ENCODE peak calls at places on chromosomes 7 and 10, in seven cellular contexts. Y, W, D, S, K, C and X are unnamed samples.

GRCh38 chr10:126037946-126038345 is 141.6 kb downstream of the FANK1 start:
- DNase-seq in Y (no peak), W (no peak), D (no peak), S (no peak), K (no peak), C (no peak), X (no peak)

GRCh38 chr10:74585231-74586087 is 240.9 kb upstream of the KAT6B start:
- DNase-seq in Y (no peak), W (no peak), D (no peak), S (no peak), K (no peak), C (peak), X (peak)

GRCh38 chr10:58740620-58741369 is 228.1 kb downstream of the BICC1 start:
- DNase-seq in Y (no peak), W (no peak), D (no peak), S (no peak), K (no peak), C (no peak), X (no peak)

GRCh38 chr7:44849277-44850210 is 1.7 kb upstream of the H2AZ2 start:
- DNase-seq in Y (no peak), W (no peak), D (no peak), S (no peak), K (no peak), C (no peak), X (no peak)

GRCh38 chr10:132170561-132171361 is 16.0 kb upstream of the DPYSL4 start:
- DNase-seq in Y (no peak), W (no peak), D (peak), S (no peak), K (peak), C (no peak), X (no peak)

GRCh38 chr7:85078181-85078580 is 108.7 kb downstream of the SEMA3D start:
- DNase-seq in Y (no peak), W (no peak), D (no peak), S (no peak), K (no peak), C (no peak), X (no peak)

GRCh38 chr7:2082357-2083038 is 150.2 kb downstream of the MAD1L1 start:
- DNase-seq in Y (peak), W (no peak), D (no peak), S (no peak), K (no peak), C (peak), X (no peak)

GRCh38 chr7:15389073-15389472 is 172.7 kb downstream of the AGMO start:
- DNase-seq in Y (no peak), W (no peak), D (no peak), S (no peak), K (no peak), C (no peak), X (no peak)

GRCh38 chr7:28466341-28466740 is 54.0 kb downstream of the CREB5 start:
- DNase-seq in Y (no peak), W (no peak), D (no peak), S (no peak), K (no peak), C (no peak), X (no peak)

GRCh38 chr7:33477719-33478480 is 348.5 kb downstream of the BBS9 start:
- DNase-seq in Y (no peak), W (no peak), D (no peak), S (no peak), K (no peak), C (no peak), X (no peak)

GRCh38 chr7:117480978-117481377 is 1.2 kb downstream of the CFTR start:
- DNase-seq in Y (no peak), W (no peak), D (no peak), S (no peak), K (no peak), C (no peak), X (no peak)

GRCh38 chr10:78648256-78648860 is 420.4 kb upstream of the ZMIZ1 start:
- DNase-seq in Y (no peak), W (no peak), D (no peak), S (no peak), K (no peak), C (no peak), X (no peak)

GRCh38 chr10:7260412-7260900 is 150.4 kb downstream of the SFMBT2 start:
- DNase-seq in Y (peak), W (peak), D (no peak), S (peak), K (peak), C (peak), X (peak)

GRCh38 chr10:61836233-61836887 is 65.1 kb upstream of the ARID5B start:
- DNase-seq in Y (no peak), W (no peak), D (no peak), S (no peak), K (no peak), C (no peak), X (no peak)

GRCh38 chr7:14834456-14834855 is 68.1 kb downstream of the DGKB start:
- DNase-seq in Y (no peak), W (no peak), D (no peak), S (no peak), K (peak), C (no peak), X (no peak)

GRCh38 chr10:47349516-47349915 is 1.4 kb downstream of the RBP3 start:
- DNase-seq in Y (no peak), W (no peak), D (no peak), S (no peak), K (no peak), C (no peak), X (no peak)

GRCh38 chr10:109946680-109947446 is 23.6 kb upstream of the XPNPEP1 start:
- DNase-seq in Y (no peak), W (no peak), D (no peak), S (no peak), K (no peak), C (no peak), X (no peak)
- TF ChIP-seq POLR2A in Y (no peak), W (no peak), D (no peak), S (no peak), K (no peak), C (no peak), X (no peak)

DNA sequence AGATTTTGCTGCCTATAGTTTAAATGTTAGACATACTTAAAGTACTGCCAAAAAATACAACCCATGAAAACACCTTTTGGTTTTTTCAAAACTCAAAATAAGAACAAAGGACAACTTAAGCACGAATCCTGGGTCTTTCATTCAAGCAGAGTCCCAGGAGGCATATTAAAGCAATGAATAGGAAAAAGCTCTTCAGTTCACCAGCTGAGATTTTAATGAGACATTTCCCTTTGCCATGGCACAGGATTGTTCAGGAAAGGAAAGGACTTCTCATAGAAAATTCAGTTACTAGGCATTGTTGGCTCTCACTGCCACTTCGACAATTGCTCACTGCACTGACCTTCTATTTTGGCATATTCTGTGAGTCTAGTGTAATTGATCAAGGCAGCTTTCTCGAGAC is 133.5 kb upstream of the FEZF1 start:
- DNase-seq in Y (no peak), W (no peak), D (no peak), S (no peak), K (no peak), C (no peak), X (no peak)
- H3K4me3 ChIP-seq in Y (no peak), W (no peak), D (no peak), S (no peak), K (no peak), C (no peak), X (no peak)

DNA sequence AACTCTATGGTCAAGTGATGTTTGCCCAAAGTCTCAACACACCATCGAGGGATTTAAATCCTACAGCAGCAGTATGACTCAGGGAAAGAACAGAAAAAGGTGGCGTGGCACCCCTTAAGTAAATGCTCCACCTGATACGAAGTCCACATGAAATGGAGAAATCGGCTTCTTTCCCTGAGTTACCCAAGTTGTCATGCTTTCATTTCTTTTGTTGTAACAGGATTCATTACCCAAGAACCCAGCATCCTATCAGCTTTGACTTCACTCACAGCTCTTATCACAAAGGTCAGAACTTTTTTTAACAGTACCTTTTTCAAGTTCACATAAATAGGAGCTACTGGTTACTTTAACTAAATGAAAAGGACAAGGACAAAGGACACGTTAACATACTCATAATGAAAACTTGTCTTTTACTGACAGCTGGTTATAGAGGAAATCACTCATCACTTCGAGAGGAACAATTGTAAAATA is 219.8 kb upstream of the FRMD4A start:
- DNase-seq in Y (no peak), W (peak), D (no peak), S (no peak), K (no peak), C (no peak), X (no peak)
- H3K27ac ChIP-seq in Y (no peak), W (peak), D (peak), S (no peak), K (no peak), C (peak), X (no peak)

GRCh38 chr10:124696446-124697392 is 47.5 kb downstream of the FAM53B start:
- DNase-seq in Y (no peak), W (no peak), D (no peak), S (no peak), K (peak), C (no peak), X (no peak)
- TF ChIP-seq POLR2A in Y (no peak), W (no peak), D (no peak), S (no peak), K (no peak), C (no peak), X (no peak)

GRCh38 chr7:115694424-115694823 is 336.1 kb downstream of the TFEC start:
- DNase-seq in Y (no peak), W (no peak), D (no peak), S (no peak), K (no peak), C (no peak), X (no peak)
- H3K4me3 ChIP-seq in Y (no peak), W (no peak), D (no peak), S (no peak), K (no peak), C (no peak), X (no peak)

GRCh38 chr10:124630551-124630950 is 113.6 kb downstream of the FAM53B start:
- DNase-seq in Y (no peak), W (no peak), D (no peak), S (no peak), K (no peak), C (no peak), X (no peak)
- H3K27ac ChIP-seq in Y (no peak), W (no peak), D (no peak), S (no peak), K (peak), C (no peak), X (no peak)

GRCh38 chr7:35676211-35676610 is 18.7 kb downstream of the HERPUD2 start:
- DNase-seq in Y (no peak), W (no peak), D (no peak), S (no peak), K (no peak), C (no peak), X (no peak)
- TF ChIP-seq POLR2A in Y (no peak), W (no peak), D (no peak), S (no peak), K (no peak), C (no peak), X (no peak)

GRCh38 chr7:76281006-76281705 is 21.3 kb upstream of the HSPB1 start:
- DNase-seq in Y (no peak), W (no peak), D (no peak), S (no peak), K (no peak), C (peak), X (no peak)

GRCh38 chr7:76285604-76286374 is 16.7 kb upstream of the HSPB1 start:
- DNase-seq in Y (no peak), W (no peak), D (no peak), S (no peak), K (no peak), C (no peak), X (no peak)

GRCh38 chr7:76282344-76283253 is 19.9 kb upstream of the HSPB1 start:
- DNase-seq in Y (peak), W (no peak), D (no peak), S (no peak), K (peak), C (peak), X (peak)

GRCh38 chr7:76281706-76282343 is 20.6 kb upstream of the HSPB1 start:
- DNase-seq in Y (no peak), W (no peak), D (no peak), S (no peak), K (no peak), C (no peak), X (no peak)

DNA sequence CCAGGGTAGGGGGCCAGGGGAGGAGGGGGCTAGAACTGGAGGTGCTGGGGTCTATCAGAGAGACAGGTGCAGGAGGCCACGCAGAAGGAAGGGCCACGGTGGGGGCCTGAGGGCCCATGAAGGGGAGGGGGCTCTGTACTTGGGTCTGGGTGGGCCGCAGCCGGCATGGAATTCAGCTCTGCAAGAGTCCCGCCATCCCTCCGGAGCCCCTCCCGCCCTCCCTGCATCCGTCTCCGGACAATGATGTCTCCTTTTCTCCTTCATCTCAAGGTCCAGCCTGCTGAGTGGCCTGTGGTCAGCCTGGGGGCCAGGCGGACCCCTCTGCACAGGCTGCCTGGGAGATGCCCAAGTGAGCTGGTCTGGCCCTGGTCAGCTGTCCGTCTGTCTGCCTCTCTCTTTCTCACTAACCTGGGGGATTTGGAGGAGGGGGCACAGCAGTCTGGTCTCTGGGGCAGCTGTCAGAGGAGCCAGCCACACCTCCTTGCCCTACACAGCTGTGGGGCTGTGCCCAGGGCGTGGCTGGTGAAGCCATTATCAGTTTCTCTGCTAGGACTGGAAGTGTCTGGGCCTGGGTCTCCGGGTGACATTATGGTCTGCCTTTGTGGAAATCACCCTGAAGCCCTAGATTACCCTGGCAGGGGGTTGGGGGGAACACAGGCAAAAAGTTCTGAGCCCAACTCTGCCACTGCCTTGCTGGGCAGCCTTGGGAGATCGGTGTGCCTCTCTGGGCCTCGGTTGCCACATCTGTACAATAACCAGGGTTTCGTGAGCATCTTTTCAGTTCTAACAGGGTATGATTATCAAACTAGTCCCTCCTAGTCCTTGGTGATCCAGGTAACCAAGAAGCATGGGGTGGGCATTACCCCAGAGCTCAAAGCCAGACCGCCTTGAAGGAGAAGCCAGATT is 19.0 kb upstream of the HSPB1 start:
- DNase-seq in Y (no peak), W (no peak), D (no peak), S (no peak), K (no peak), C (no peak), X (no peak)
- H3K4me3 ChIP-seq in Y (peak), W (peak), D (no peak), S (peak), K (peak), C (no peak), X (peak)

GRCh38 chr10:80187060-80187459 is 18.3 kb downstream of the ANXA11 start:
- DNase-seq in Y (no peak), W (no peak), D (no peak), S (no peak), K (no peak), C (no peak), X (no peak)
- H3K27ac ChIP-seq in Y (no peak), W (peak), D (no peak), S (no peak), K (peak), C (peak), X (no peak)